ENCODE peak calls at places on chromosomes 4 and X, in six cellular contexts. Q is GM03348; U is activated CD4-positive, alpha-beta T cell treated with anti-CD3 and anti-CD28 coated beads, Interleukin-2, amount 10 ng/mL, durations not matched to agents 7 days and 5 days; Y is fibroblast of mammary gland; M is activated T-helper 1 cell treated with Interleukin-2 at 50 U/mL for 16 hours; P is head of caudate nucleus. N is an unnamed sample.

GRCh38 chr4:141339386-141339785 is 118.7 kb downstream of the ZNF330 start:
- DNase-seq in M (no peak), Y (no peak), U (no peak), Q (no peak), P (no peak), N (no peak)

GRCh38 chr4:2067446-2068197 is 8.5 kb downstream of the NAT8L start:
- DNase-seq in P (no peak), U (no peak), Q (no peak), Y (no peak), M (no peak), N (no peak)

GRCh38 chr4:139666735-139667266 is 1.2 kb downstream of the MGST2 start:
- DNase-seq in M (no peak), Q (no peak), Y (peak; percentile 52), U (peak; percentile 40), P (peak; percentile 10), N (peak; percentile 92)

GRCh38 chr4:142696334-142697122 is 149.6 kb downstream of the INPP4B start:
- DNase-seq in M (no peak), P (no peak), Y (no peak), Q (no peak), U (peak; percentile 38), N (no peak)

GRCh38 chrX:40278340-40279090 is 180.8 kb upstream of the BCOR start:
- DNase-seq in Q (peak; percentile 16), M (peak; percentile 44), U (peak; percentile 61), Y (no peak), P (no peak), N (no peak)

GRCh38 chr4:177128306-177128705 is 181.4 kb upstream of the NEIL3 start:
- DNase-seq in P (no peak), M (no peak), U (no peak), Q (no peak), Y (peak; percentile 8), N (no peak)

GRCh38 chr4:6128221-6128871 is 72.0 kb downstream of the JAKMIP1 start:
- DNase-seq in Q (no peak), U (no peak), M (no peak), P (peak; percentile 21), Y (no peak), N (no peak)

GRCh38 chr4:38323141-38323634 is 340.8 kb upstream of the KLF3 start:
- DNase-seq in P (no peak), Y (peak; percentile 66), Q (no peak), U (no peak), M (no peak), N (no peak)

GRCh38 chr4:102344520-102344954 is 745 bp downstream of the SLC39A8 start:
- DNase-seq in Q (peak; percentile 78), P (peak; percentile 63), Y (peak; percentile 38), M (peak; percentile 50), U (peak; percentile 73), N (peak; percentile 72)

GRCh38 chr4:42371306-42372063 is 25.8 kb upstream of the SHISA3 start:
- DNase-seq in Q (peak; percentile 60), M (no peak), P (peak; percentile 50), U (peak; percentile 23), Y (peak; percentile 68), N (no peak)

GRCh38 chr4:73409012-73409862 is 5.2 kb downstream of the ALB start:
- DNase-seq in P (no peak), Q (no peak), M (no peak), Y (no peak), U (no peak), N (no peak)

GRCh38 chr4:138749303-138749702 is 266.3 kb upstream of the NOCT start:
- DNase-seq in M (no peak), U (no peak), Q (peak; percentile 31), P (no peak), Y (peak; percentile 83), N (no peak)

GRCh38 chrX:108271397-108271787 is 166.8 kb downstream of the COL4A6 start:
- DNase-seq in Q (no peak), U (no peak), Y (no peak), P (no peak), M (no peak), N (no peak)

GRCh38 chr4:180827193-180827592 is 1416.0 kb upstream of the TENM3 start:
- DNase-seq in U (no peak), P (no peak), Q (peak; percentile 35), Y (peak; percentile 43), M (no peak), N (no peak)

GRCh38 chr4:113781439-113782040 is 20.0 kb upstream of the CAMK2D start:
- DNase-seq in U (no peak), Y (peak; percentile 66), M (no peak), Q (peak; percentile 45), P (no peak), N (no peak)

GRCh38 chr4:40957281-40957680 is 207.5 kb downstream of the NSUN7 start:
- DNase-seq in M (no peak), U (no peak), P (no peak), Y (peak; percentile 34), Q (peak; percentile 18), N (no peak)

GRCh38 chr4:39085891-39086290 is 23.9 kb downstream of the KLHL5 start:
- DNase-seq in Y (peak; percentile 89), U (no peak), Q (peak; percentile 18), M (no peak), P (no peak), N (peak; percentile 89)

GRCh38 chr4:167117273-167117672 is 117.0 kb downstream of the SPOCK3 start:
- DNase-seq in Q (no peak), U (no peak), P (no peak), Y (no peak), M (no peak), N (no peak)

GRCh38 chr4:7654550-7655266 is 220.0 kb upstream of the PSAPL1 start:
- DNase-seq in U (no peak), M (no peak), P (no peak), Q (no peak), Y (no peak), N (no peak)

GRCh38 chr4:139131209-139131870 is 45.7 kb downstream of the ELF2 start:
- DNase-seq in U (no peak), Q (no peak), P (no peak), M (no peak), Y (no peak), N (no peak)

GRCh38 chrX:136907626-136908025 is 27.1 kb upstream of the RBMX start:
- DNase-seq in Y (no peak), P (peak; percentile 22), M (no peak), U (no peak), Q (no peak), N (no peak)